ENCODE peak calls at places on chromosomes 4 and X, in six cellular contexts. One of them, this sample, is unnamed.

GRCh38 chr4:627347-627746 is 2.0 kb downstream of the PDE6B start:
- DNase-seq in HS-5: no peak
- DNase-seq in occipital lobe: no peak
- DNase-seq in Kasumi-1: no peak
- DNase-seq in activated CD4-positive, alpha-beta T cell treated with anti-CD3 and anti-CD28 coated beads, Interleukin-2, amount 50 U/mL, for 1 hour: no peak
- DNase-seq in left colon: no peak
- DNase-seq in this sample: no peak

GRCh38 chr4:48944659-48945290 is 38.2 kb upstream of the OCIAD2 start:
- DNase-seq in HS-5: no peak
- DNase-seq in left colon: peak
- DNase-seq in Kasumi-1: peak
- DNase-seq in activated CD4-positive, alpha-beta T cell treated with anti-CD3 and anti-CD28 coated beads, Interleukin-2, amount 50 U/mL, for 1 hour: peak
- DNase-seq in occipital lobe: no peak
- DNase-seq in this sample: peak

GRCh38 chr4:82975792-82976191 is 34.8 kb downstream of the LIN54 start:
- DNase-seq in Kasumi-1: no peak
- DNase-seq in HS-5: peak
- DNase-seq in occipital lobe: no peak
- DNase-seq in activated CD4-positive, alpha-beta T cell treated with anti-CD3 and anti-CD28 coated beads, Interleukin-2, amount 50 U/mL, for 1 hour: no peak
- DNase-seq in left colon: no peak
- DNase-seq in this sample: no peak

GRCh38 chr4:105106416-105106815 is 40.3 kb upstream of the TET2 start:
- DNase-seq in HS-5: no peak
- DNase-seq in activated CD4-positive, alpha-beta T cell treated with anti-CD3 and anti-CD28 coated beads, Interleukin-2, amount 50 U/mL, for 1 hour: no peak
- DNase-seq in Kasumi-1: no peak
- DNase-seq in left colon: no peak
- DNase-seq in occipital lobe: no peak
- DNase-seq in this sample: no peak

GRCh38 chrX:45769919-45770582 is 569.4 kb upstream of the DIPK2B start:
- DNase-seq in Kasumi-1: peak
- DNase-seq in HS-5: no peak
- DNase-seq in activated CD4-positive, alpha-beta T cell treated with anti-CD3 and anti-CD28 coated beads, Interleukin-2, amount 50 U/mL, for 1 hour: no peak
- DNase-seq in occipital lobe: peak
- DNase-seq in left colon: peak
- DNase-seq in this sample: peak

GRCh38 chr4:15765910-15766703 is 12.0 kb upstream of the CD38 start:
- DNase-seq in activated CD4-positive, alpha-beta T cell treated with anti-CD3 and anti-CD28 coated beads, Interleukin-2, amount 50 U/mL, for 1 hour: peak
- DNase-seq in Kasumi-1: peak
- DNase-seq in left colon: no peak
- DNase-seq in HS-5: no peak
- DNase-seq in occipital lobe: no peak
- DNase-seq in this sample: peak

GRCh38 chr4:1571986-1572385 is 112.1 kb downstream of the FAM53A start:
- DNase-seq in HS-5: no peak
- DNase-seq in left colon: peak
- DNase-seq in Kasumi-1: no peak
- DNase-seq in occipital lobe: no peak
- DNase-seq in activated CD4-positive, alpha-beta T cell treated with anti-CD3 and anti-CD28 coated beads, Interleukin-2, amount 50 U/mL, for 1 hour: no peak
- DNase-seq in this sample: no peak

GRCh38 chr4:176538217-176538925 is 218.6 kb downstream of the SPCS3 start:
- DNase-seq in activated CD4-positive, alpha-beta T cell treated with anti-CD3 and anti-CD28 coated beads, Interleukin-2, amount 50 U/mL, for 1 hour: no peak
- DNase-seq in Kasumi-1: no peak
- DNase-seq in occipital lobe: no peak
- DNase-seq in left colon: no peak
- DNase-seq in HS-5: peak
- DNase-seq in this sample: no peak

GRCh38 chr4:186201535-186202230 is 10.3 kb downstream of the CYP4V2 start:
- DNase-seq in Kasumi-1: peak
- DNase-seq in activated CD4-positive, alpha-beta T cell treated with anti-CD3 and anti-CD28 coated beads, Interleukin-2, amount 50 U/mL, for 1 hour: peak
- DNase-seq in occipital lobe: no peak
- DNase-seq in left colon: peak
- DNase-seq in HS-5: no peak
- DNase-seq in this sample: peak

GRCh38 chr4:74117024-74117534 is 18.1 kb upstream of the CXCL2 start:
- DNase-seq in Kasumi-1: no peak
- DNase-seq in left colon: no peak
- DNase-seq in HS-5: no peak
- DNase-seq in occipital lobe: peak
- DNase-seq in activated CD4-positive, alpha-beta T cell treated with anti-CD3 and anti-CD28 coated beads, Interleukin-2, amount 50 U/mL, for 1 hour: no peak
- DNase-seq in this sample: no peak

GRCh38 chr4:137694138-137694537 is 161.8 kb upstream of the PCDH18 start:
- DNase-seq in HS-5: no peak
- DNase-seq in activated CD4-positive, alpha-beta T cell treated with anti-CD3 and anti-CD28 coated beads, Interleukin-2, amount 50 U/mL, for 1 hour: no peak
- DNase-seq in occipital lobe: no peak
- DNase-seq in left colon: no peak
- DNase-seq in Kasumi-1: no peak
- DNase-seq in this sample: no peak

GRCh38 chr4:56892686-56893085 is 15.0 kb upstream of the REST start:
- DNase-seq in HS-5: no peak
- DNase-seq in occipital lobe: no peak
- DNase-seq in left colon: no peak
- DNase-seq in activated CD4-positive, alpha-beta T cell treated with anti-CD3 and anti-CD28 coated beads, Interleukin-2, amount 50 U/mL, for 1 hour: no peak
- DNase-seq in Kasumi-1: peak
- DNase-seq in this sample: no peak

GRCh38 chr4:169115897-169116254 is 105.8 kb upstream of the CBR4 start:
- DNase-seq in activated CD4-positive, alpha-beta T cell treated with anti-CD3 and anti-CD28 coated beads, Interleukin-2, amount 50 U/mL, for 1 hour: no peak
- DNase-seq in left colon: no peak
- DNase-seq in occipital lobe: no peak
- DNase-seq in Kasumi-1: peak
- DNase-seq in HS-5: peak
- DNase-seq in this sample: no peak

GRCh38 chr4:174550541-174550940 is 28.3 kb upstream of the HPGD start:
- DNase-seq in HS-5: no peak
- DNase-seq in occipital lobe: no peak
- DNase-seq in left colon: no peak
- DNase-seq in activated CD4-positive, alpha-beta T cell treated with anti-CD3 and anti-CD28 coated beads, Interleukin-2, amount 50 U/mL, for 1 hour: no peak
- DNase-seq in Kasumi-1: no peak
- DNase-seq in this sample: no peak

GRCh38 chr4:147813107-147813773 is 81.4 kb downstream of the ARHGAP10 start:
- DNase-seq in left colon: no peak
- DNase-seq in HS-5: no peak
- DNase-seq in occipital lobe: no peak
- DNase-seq in Kasumi-1: no peak
- DNase-seq in activated CD4-positive, alpha-beta T cell treated with anti-CD3 and anti-CD28 coated beads, Interleukin-2, amount 50 U/mL, for 1 hour: no peak
- DNase-seq in this sample: no peak

GRCh38 chr4:105613326-105613725 is 60.9 kb downstream of the ARHGEF38 start:
- DNase-seq in occipital lobe: no peak
- DNase-seq in left colon: no peak
- DNase-seq in Kasumi-1: no peak
- DNase-seq in HS-5: no peak
- DNase-seq in activated CD4-positive, alpha-beta T cell treated with anti-CD3 and anti-CD28 coated beads, Interleukin-2, amount 50 U/mL, for 1 hour: no peak
- DNase-seq in this sample: no peak

GRCh38 chrX:119698835-119699234 is 5.9 kb upstream of the SEPTIN6 start:
- DNase-seq in HS-5: no peak
- DNase-seq in left colon: no peak
- DNase-seq in occipital lobe: no peak
- DNase-seq in activated CD4-positive, alpha-beta T cell treated with anti-CD3 and anti-CD28 coated beads, Interleukin-2, amount 50 U/mL, for 1 hour: no peak
- DNase-seq in Kasumi-1: peak
- DNase-seq in this sample: no peak

GRCh38 chrX:34884693-34885277 is 57.8 kb upstream of the FAM47B start:
- DNase-seq in left colon: no peak
- DNase-seq in HS-5: peak
- DNase-seq in occipital lobe: no peak
- DNase-seq in activated CD4-positive, alpha-beta T cell treated with anti-CD3 and anti-CD28 coated beads, Interleukin-2, amount 50 U/mL, for 1 hour: no peak
- DNase-seq in Kasumi-1: no peak
- DNase-seq in this sample: no peak

GRCh38 chr4:175998782-175999181 is 66.9 kb upstream of the WDR17 start:
- DNase-seq in HS-5: no peak
- DNase-seq in activated CD4-positive, alpha-beta T cell treated with anti-CD3 and anti-CD28 coated beads, Interleukin-2, amount 50 U/mL, for 1 hour: no peak
- DNase-seq in Kasumi-1: no peak
- DNase-seq in occipital lobe: no peak
- DNase-seq in left colon: no peak
- DNase-seq in this sample: no peak

GRCh38 chrX:7985568-7985967 is 58.4 kb upstream of the PNPLA4 start:
- DNase-seq in Kasumi-1: no peak
- DNase-seq in left colon: no peak
- DNase-seq in occipital lobe: no peak
- DNase-seq in HS-5: peak
- DNase-seq in activated CD4-positive, alpha-beta T cell treated with anti-CD3 and anti-CD28 coated beads, Interleukin-2, amount 50 U/mL, for 1 hour: no peak
- DNase-seq in this sample: no peak

This sample was measured in CD4-positive, alpha-beta memory T cell.